ENCODE peak calls at places on chromosomes 7 and 10, in ten cellular contexts. One of them, this sample, is unnamed.
A peak's percentile ranks its signal among the peaks of the same experiment; 100 is the strongest.

GRCh38 chr10:35821339-35821911 is 179.3 kb upstream of the FZD8 start:
- DNase-seq in heart right ventricle: no peak
- DNase-seq in CD8-positive, alpha-beta T cell: no peak
- DNase-seq in ovary: no peak
- DNase-seq in astrocyte of the spinal cord: peak; percentile 64
- DNase-seq in prostate gland: no peak
- DNase-seq in skeletal muscle cell: no peak
- DNase-seq in fibroblast of the aortic adventitia: peak; percentile 22
- DNase-seq in foreskin fibroblast: no peak
- DNase-seq in lower lobe of right lung: no peak
- DNase-seq in this sample: peak; percentile 63

GRCh38 chr7:1160665-1161010 is 642 bp upstream of the ZFAND2A start:
- DNase-seq in lower lobe of right lung: no peak
- DNase-seq in skeletal muscle cell: no peak
- DNase-seq in foreskin fibroblast: peak; percentile 42
- DNase-seq in ovary: peak; percentile 52
- DNase-seq in astrocyte of the spinal cord: no peak
- DNase-seq in fibroblast of the aortic adventitia: peak; percentile 13
- DNase-seq in CD8-positive, alpha-beta T cell: no peak
- DNase-seq in prostate gland: no peak
- DNase-seq in heart right ventricle: no peak
- DNase-seq in this sample: no peak

GRCh38 chr10:58565256-58565655 is 52.6 kb downstream of the BICC1 start:
- DNase-seq in foreskin fibroblast: no peak
- DNase-seq in skeletal muscle cell: peak; percentile 41
- DNase-seq in CD8-positive, alpha-beta T cell: no peak
- DNase-seq in astrocyte of the spinal cord: no peak
- DNase-seq in lower lobe of right lung: no peak
- DNase-seq in prostate gland: no peak
- DNase-seq in heart right ventricle: no peak
- DNase-seq in ovary: no peak
- DNase-seq in fibroblast of the aortic adventitia: peak; percentile 39
- DNase-seq in this sample: no peak

GRCh38 chr10:69337312-69338132 is 59.2 kb downstream of the HK1 start:
- DNase-seq in fibroblast of the aortic adventitia: peak; percentile 82
- DNase-seq in prostate gland: peak; percentile 84
- DNase-seq in astrocyte of the spinal cord: peak; percentile 96
- DNase-seq in lower lobe of right lung: peak; percentile 59
- DNase-seq in ovary: no peak
- DNase-seq in foreskin fibroblast: peak; percentile 90
- DNase-seq in heart right ventricle: peak; percentile 33
- DNase-seq in skeletal muscle cell: peak; percentile 76
- DNase-seq in CD8-positive, alpha-beta T cell: no peak
- DNase-seq in this sample: peak; percentile 99

GRCh38 chr7:135197343-135197742 is 14.0 kb downstream of the WDR91 start:
- DNase-seq in CD8-positive, alpha-beta T cell: no peak
- DNase-seq in foreskin fibroblast: no peak
- DNase-seq in heart right ventricle: no peak
- DNase-seq in prostate gland: no peak
- DNase-seq in fibroblast of the aortic adventitia: no peak
- DNase-seq in astrocyte of the spinal cord: no peak
- DNase-seq in ovary: no peak
- DNase-seq in skeletal muscle cell: no peak
- DNase-seq in lower lobe of right lung: no peak
- DNase-seq in this sample: no peak

GRCh38 chr7:103857435-103857834 is 132.0 kb downstream of the RELN start:
- DNase-seq in ovary: no peak
- DNase-seq in foreskin fibroblast: no peak
- DNase-seq in astrocyte of the spinal cord: no peak
- DNase-seq in prostate gland: no peak
- DNase-seq in heart right ventricle: no peak
- DNase-seq in skeletal muscle cell: no peak
- DNase-seq in lower lobe of right lung: no peak
- DNase-seq in CD8-positive, alpha-beta T cell: no peak
- DNase-seq in fibroblast of the aortic adventitia: no peak
- DNase-seq in this sample: no peak

GRCh38 chr7:142482899-142483658 is 225.2 kb upstream of the PRSS58 start:
- DNase-seq in foreskin fibroblast: peak; percentile 86
- DNase-seq in CD8-positive, alpha-beta T cell: peak; percentile 57
- DNase-seq in fibroblast of the aortic adventitia: peak; percentile 60
- DNase-seq in prostate gland: peak; percentile 19
- DNase-seq in ovary: no peak
- DNase-seq in heart right ventricle: no peak
- DNase-seq in astrocyte of the spinal cord: peak; percentile 51
- DNase-seq in skeletal muscle cell: no peak
- DNase-seq in lower lobe of right lung: no peak
- DNase-seq in this sample: peak; percentile 63

GRCh38 chr10:11176746-11177145 is 159.1 kb downstream of the CELF2 start:
- DNase-seq in prostate gland: no peak
- DNase-seq in CD8-positive, alpha-beta T cell: peak; percentile 37
- DNase-seq in foreskin fibroblast: no peak
- DNase-seq in ovary: no peak
- DNase-seq in heart right ventricle: no peak
- DNase-seq in astrocyte of the spinal cord: no peak
- DNase-seq in lower lobe of right lung: no peak
- DNase-seq in fibroblast of the aortic adventitia: no peak
- DNase-seq in skeletal muscle cell: no peak
- DNase-seq in this sample: no peak

GRCh38 chr10:16909271-16909767 is 92.1 kb upstream of the RSU1 start:
- DNase-seq in CD8-positive, alpha-beta T cell: no peak
- DNase-seq in ovary: no peak
- DNase-seq in heart right ventricle: no peak
- DNase-seq in astrocyte of the spinal cord: no peak
- DNase-seq in fibroblast of the aortic adventitia: peak; percentile 88
- DNase-seq in prostate gland: no peak
- DNase-seq in skeletal muscle cell: no peak
- DNase-seq in foreskin fibroblast: peak; percentile 58
- DNase-seq in lower lobe of right lung: no peak
- DNase-seq in this sample: no peak

GRCh38 chr10:451021-451471 is 238.4 kb downstream of the DIP2C start:
- DNase-seq in skeletal muscle cell: no peak
- DNase-seq in lower lobe of right lung: no peak
- DNase-seq in foreskin fibroblast: no peak
- DNase-seq in astrocyte of the spinal cord: peak; percentile 28
- DNase-seq in heart right ventricle: no peak
- DNase-seq in fibroblast of the aortic adventitia: no peak
- DNase-seq in prostate gland: no peak
- DNase-seq in ovary: no peak
- DNase-seq in CD8-positive, alpha-beta T cell: peak; percentile 65
- DNase-seq in this sample: no peak

GRCh38 chr10:67864560-67865371 is 19.7 kb upstream of the SIRT1 start:
- DNase-seq in CD8-positive, alpha-beta T cell: no peak
- DNase-seq in prostate gland: no peak
- DNase-seq in fibroblast of the aortic adventitia: no peak
- DNase-seq in ovary: no peak
- DNase-seq in foreskin fibroblast: no peak
- DNase-seq in skeletal muscle cell: no peak
- DNase-seq in heart right ventricle: no peak
- DNase-seq in lower lobe of right lung: no peak
- DNase-seq in astrocyte of the spinal cord: no peak
- DNase-seq in this sample: no peak

GRCh38 chr7:34260282-34260681 is 354.9 kb downstream of the BMPER start:
- DNase-seq in skeletal muscle cell: peak; percentile 92
- DNase-seq in heart right ventricle: no peak
- DNase-seq in foreskin fibroblast: peak; percentile 95
- DNase-seq in fibroblast of the aortic adventitia: peak; percentile 94
- DNase-seq in lower lobe of right lung: no peak
- DNase-seq in prostate gland: no peak
- DNase-seq in ovary: no peak
- DNase-seq in CD8-positive, alpha-beta T cell: no peak
- DNase-seq in astrocyte of the spinal cord: peak; percentile 92
- DNase-seq in this sample: peak; percentile 96

GRCh38 chr10:7306147-7306546 is 104.7 kb downstream of the SFMBT2 start:
- DNase-seq in CD8-positive, alpha-beta T cell: no peak
- DNase-seq in ovary: no peak
- DNase-seq in fibroblast of the aortic adventitia: no peak
- DNase-seq in foreskin fibroblast: peak; percentile 66
- DNase-seq in astrocyte of the spinal cord: no peak
- DNase-seq in skeletal muscle cell: no peak
- DNase-seq in heart right ventricle: no peak
- DNase-seq in prostate gland: no peak
- DNase-seq in lower lobe of right lung: no peak
- DNase-seq in this sample: no peak

GRCh38 chr10:52092390-52092789 is 221.7 kb upstream of the DKK1 start:
- DNase-seq in lower lobe of right lung: no peak
- DNase-seq in ovary: no peak
- DNase-seq in foreskin fibroblast: no peak
- DNase-seq in prostate gland: no peak
- DNase-seq in heart right ventricle: no peak
- DNase-seq in fibroblast of the aortic adventitia: no peak
- DNase-seq in CD8-positive, alpha-beta T cell: no peak
- DNase-seq in skeletal muscle cell: no peak
- DNase-seq in astrocyte of the spinal cord: peak; percentile 1
- DNase-seq in this sample: no peak

GRCh38 chr7:97285348-97285747 is 167.8 kb downstream of the SDHAF3 start:
- DNase-seq in fibroblast of the aortic adventitia: no peak
- DNase-seq in prostate gland: no peak
- DNase-seq in skeletal muscle cell: no peak
- DNase-seq in foreskin fibroblast: no peak
- DNase-seq in lower lobe of right lung: no peak
- DNase-seq in ovary: no peak
- DNase-seq in heart right ventricle: no peak
- DNase-seq in astrocyte of the spinal cord: no peak
- DNase-seq in CD8-positive, alpha-beta T cell: no peak
- DNase-seq in this sample: no peak

DNA sequence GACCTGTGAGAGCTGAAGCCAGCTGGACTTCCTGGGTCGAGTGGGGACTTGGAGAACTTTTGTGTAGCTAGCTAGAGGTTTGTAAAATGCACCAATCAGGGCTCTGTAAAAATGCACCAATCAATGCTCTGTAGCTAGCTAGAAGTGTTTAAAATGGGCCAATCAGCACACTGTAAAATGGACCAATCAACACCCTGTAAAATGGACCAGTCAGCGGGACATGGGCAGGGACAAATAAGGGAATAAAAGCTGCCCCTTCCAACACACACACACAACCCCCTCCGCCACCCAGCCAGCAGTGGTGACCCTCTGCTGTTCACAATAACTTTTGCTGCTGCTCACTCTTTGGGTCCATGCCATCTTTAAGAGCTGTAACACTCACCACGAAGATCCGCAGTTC is 7.1 kb downstream of the ZNF511 start:
- DNase-seq in astrocyte of the spinal cord: no peak
- DNase-seq in CD8-positive, alpha-beta T cell: no peak
- DNase-seq in prostate gland: no peak
- DNase-seq in fibroblast of the aortic adventitia: peak; percentile 5
- DNase-seq in ovary: no peak
- DNase-seq in skeletal muscle cell: no peak
- DNase-seq in foreskin fibroblast: no peak
- DNase-seq in heart right ventricle: no peak
- DNase-seq in lower lobe of right lung: peak; percentile 7
- DNase-seq in this sample: no peak
- H3K4me3 ChIP-seq in astrocyte of the spinal cord: no peak overlapping the region
- H3K4me3 ChIP-seq in CD8-positive, alpha-beta T cell: no peak overlapping the region
- H3K4me3 ChIP-seq in prostate gland: no peak overlapping the region
- H3K4me3 ChIP-seq in fibroblast of the aortic adventitia: no peak overlapping the region
- H3K4me3 ChIP-seq in ovary: no peak overlapping the region
- H3K4me3 ChIP-seq in skeletal muscle cell: no peak overlapping the region
- H3K4me3 ChIP-seq in foreskin fibroblast: no peak overlapping the region
- H3K4me3 ChIP-seq in heart right ventricle: no peak overlapping the region
- H3K4me3 ChIP-seq in lower lobe of right lung: no peak overlapping the region
- H3K4me3 ChIP-seq in this sample: no peak overlapping the region

GRCh38 chr7:26192485-26193087 is 8.0 kb downstream of the HNRNPA2B1 start:
- DNase-seq in CD8-positive, alpha-beta T cell: no peak
- DNase-seq in ovary: no peak
- DNase-seq in prostate gland: no peak
- DNase-seq in lower lobe of right lung: no peak
- DNase-seq in fibroblast of the aortic adventitia: no peak
- DNase-seq in skeletal muscle cell: no peak
- DNase-seq in foreskin fibroblast: no peak
- DNase-seq in heart right ventricle: no peak
- DNase-seq in astrocyte of the spinal cord: no peak
- DNase-seq in this sample: no peak
- H3K4me3 ChIP-seq in CD8-positive, alpha-beta T cell: no peak overlapping the region
- H3K4me3 ChIP-seq in ovary: no peak overlapping the region
- H3K4me3 ChIP-seq in prostate gland: no peak overlapping the region
- H3K4me3 ChIP-seq in lower lobe of right lung: no peak overlapping the region
- H3K4me3 ChIP-seq in fibroblast of the aortic adventitia: no peak overlapping the region
- H3K4me3 ChIP-seq in skeletal muscle cell: no peak overlapping the region
- H3K4me3 ChIP-seq in foreskin fibroblast: no peak overlapping the region
- H3K4me3 ChIP-seq in heart right ventricle: no peak overlapping the region
- H3K4me3 ChIP-seq in astrocyte of the spinal cord: no peak overlapping the region
- H3K4me3 ChIP-seq in this sample: no peak overlapping the region

GRCh38 chr10:47040681-47041080 is 129.5 kb downstream of the PTPN20 start:
- DNase-seq in fibroblast of the aortic adventitia: no peak
- DNase-seq in skeletal muscle cell: no peak
- DNase-seq in astrocyte of the spinal cord: no peak
- DNase-seq in prostate gland: no peak
- DNase-seq in CD8-positive, alpha-beta T cell: no peak
- DNase-seq in foreskin fibroblast: no peak
- DNase-seq in lower lobe of right lung: no peak
- DNase-seq in heart right ventricle: no peak
- DNase-seq in ovary: no peak
- DNase-seq in this sample: no peak
- H3K4me3 ChIP-seq in fibroblast of the aortic adventitia: no peak overlapping the region
- H3K4me3 ChIP-seq in skeletal muscle cell: no peak overlapping the region
- H3K4me3 ChIP-seq in astrocyte of the spinal cord: no peak overlapping the region
- H3K4me3 ChIP-seq in prostate gland: no peak overlapping the region
- H3K4me3 ChIP-seq in CD8-positive, alpha-beta T cell: no peak overlapping the region
- H3K4me3 ChIP-seq in foreskin fibroblast: no peak overlapping the region
- H3K4me3 ChIP-seq in lower lobe of right lung: no peak overlapping the region
- H3K4me3 ChIP-seq in heart right ventricle: no peak overlapping the region
- H3K4me3 ChIP-seq in ovary: no peak overlapping the region
- H3K4me3 ChIP-seq in this sample: no peak overlapping the region

GRCh38 chr7:111910656-111911055 is 295.5 kb downstream of the DOCK4 start:
- DNase-seq in foreskin fibroblast: no peak
- DNase-seq in CD8-positive, alpha-beta T cell: no peak
- DNase-seq in skeletal muscle cell: no peak
- DNase-seq in heart right ventricle: no peak
- DNase-seq in fibroblast of the aortic adventitia: no peak
- DNase-seq in ovary: no peak
- DNase-seq in astrocyte of the spinal cord: no peak
- DNase-seq in lower lobe of right lung: no peak
- DNase-seq in prostate gland: no peak
- DNase-seq in this sample: no peak

GRCh38 chr7:111914287-111914686 is 291.9 kb downstream of the DOCK4 start:
- DNase-seq in foreskin fibroblast: no peak
- DNase-seq in skeletal muscle cell: no peak
- DNase-seq in lower lobe of right lung: no peak
- DNase-seq in heart right ventricle: no peak
- DNase-seq in prostate gland: no peak
- DNase-seq in CD8-positive, alpha-beta T cell: no peak
- DNase-seq in ovary: no peak
- DNase-seq in fibroblast of the aortic adventitia: no peak
- DNase-seq in astrocyte of the spinal cord: no peak
- DNase-seq in this sample: no peak

GRCh38 chr7:111911166-111911961 is 294.8 kb downstream of the DOCK4 start:
- DNase-seq in ovary: no peak
- DNase-seq in lower lobe of right lung: no peak
- DNase-seq in astrocyte of the spinal cord: no peak
- DNase-seq in CD8-positive, alpha-beta T cell: no peak
- DNase-seq in fibroblast of the aortic adventitia: no peak
- DNase-seq in foreskin fibroblast: no peak
- DNase-seq in skeletal muscle cell: no peak
- DNase-seq in heart right ventricle: no peak
- DNase-seq in prostate gland: no peak
- DNase-seq in this sample: no peak
- H3K4me3 ChIP-seq in ovary: no peak overlapping the region
- H3K4me3 ChIP-seq in lower lobe of right lung: no peak overlapping the region
- H3K4me3 ChIP-seq in astrocyte of the spinal cord: no peak overlapping the region
- H3K4me3 ChIP-seq in CD8-positive, alpha-beta T cell: no peak overlapping the region
- H3K4me3 ChIP-seq in fibroblast of the aortic adventitia: no peak overlapping the region
- H3K4me3 ChIP-seq in foreskin fibroblast: no peak overlapping the region
- H3K4me3 ChIP-seq in skeletal muscle cell: no peak overlapping the region
- H3K4me3 ChIP-seq in heart right ventricle: no peak overlapping the region
- H3K4me3 ChIP-seq in prostate gland: no peak overlapping the region
- H3K4me3 ChIP-seq in this sample: no peak overlapping the region

This sample was measured in epithelial cell of esophagus.